ENCODE peak calls at places on chromosome 6, in seven cellular contexts. M is HepG2, A is K562, V is SK-N-SH, U is HCT116, H is GM23338, C is H1. Q is an unnamed sample.

GRCh38 chr6:35441642-35442041 is 10.5 kb upstream of the FANCE start:
- DNase-seq in M (no peak), A (no peak), V (no peak), U (no peak), H (no peak), C (no peak), Q (no peak)

GRCh38 chr6:148177589-148178233 is 164.9 kb upstream of the SASH1 start:
- DNase-seq in M (peak), A (peak), V (peak), U (peak), H (peak), C (peak), Q (peak)

GRCh38 chr6:5832621-5833107 is 174.1 kb downstream of the NRN1 start:
- DNase-seq in M (no peak), A (no peak), V (no peak), U (no peak), H (no peak), C (no peak), Q (no peak)

GRCh38 chr6:168100803-168101095 is 21.7 kb upstream of the FRMD1 start:
- DNase-seq in M (no peak), A (no peak), V (peak), U (no peak), H (no peak), C (no peak), Q (no peak)

GRCh38 chr6:126826315-126826714 is 292.2 kb upstream of the RSPO3 start:
- DNase-seq in M (no peak), A (no peak), V (no peak), U (no peak), H (no peak), C (no peak), Q (no peak)

GRCh38 chr6:160667854-160668481 is 3.9 kb upstream of the LPA start:
- DNase-seq in M (peak), A (peak), V (peak), U (peak), H (peak), C (peak), Q (no peak)

GRCh38 chr6:12962995-12963394 is 246.4 kb downstream of the PHACTR1 start:
- DNase-seq in M (no peak), A (no peak), V (no peak), U (no peak), H (no peak), C (no peak), Q (peak)

GRCh38 chr6:113870917-113871316 is 13.8 kb downstream of the MARCKS start:
- DNase-seq in M (no peak), A (no peak), V (no peak), U (no peak), H (no peak), C (no peak), Q (no peak)

GRCh38 chr6:47093169-47093568 is 51.0 kb upstream of the ADGRF1 start:
- DNase-seq in M (no peak), A (no peak), V (no peak), U (no peak), H (no peak), C (no peak), Q (no peak)

GRCh38 chr6:86087954-86088353 is 445.3 kb upstream of the SYNCRIP start:
- DNase-seq in M (no peak), A (no peak), V (no peak), U (no peak), H (no peak), C (no peak), Q (no peak)

GRCh38 chr6:113971786-113972185 is 838 bp upstream of the HDAC2 start:
- DNase-seq in M (no peak), A (peak), V (no peak), U (no peak), H (no peak), C (no peak), Q (no peak)

GRCh38 chr6:159151266-159151855 is 17.8 kb upstream of the FNDC1 start:
- DNase-seq in M (peak), A (peak), V (peak), U (peak), H (peak), C (no peak), Q (peak)

GRCh38 chr6:27114792-27115191 is 132.7 kb upstream of the PRSS16 start:
- DNase-seq in M (no peak), A (no peak), V (no peak), U (no peak), H (no peak), C (no peak), Q (no peak)

GRCh38 chr6:168735268-168735949 is 294.4 kb downstream of the SMOC2 start:
- DNase-seq in M (no peak), A (no peak), V (no peak), U (no peak), H (no peak), C (no peak), Q (no peak)

GRCh38 chr6:103177800-103178199 is 1681.9 kb downstream of the HACE1 start:
- DNase-seq in M (no peak), A (no peak), V (no peak), U (no peak), H (no peak), C (no peak), Q (no peak)

GRCh38 chr6:32974541-32975308 is 6.3 kb downstream of the BRD2 start:
- DNase-seq in M (no peak), A (no peak), V (no peak), U (no peak), H (no peak), C (no peak), Q (no peak)

GRCh38 chr6:148464319-148465010 is 121.8 kb downstream of the SASH1 start:
- DNase-seq in M (peak), A (peak), V (peak), U (peak), H (peak), C (peak), Q (peak)

DNA sequence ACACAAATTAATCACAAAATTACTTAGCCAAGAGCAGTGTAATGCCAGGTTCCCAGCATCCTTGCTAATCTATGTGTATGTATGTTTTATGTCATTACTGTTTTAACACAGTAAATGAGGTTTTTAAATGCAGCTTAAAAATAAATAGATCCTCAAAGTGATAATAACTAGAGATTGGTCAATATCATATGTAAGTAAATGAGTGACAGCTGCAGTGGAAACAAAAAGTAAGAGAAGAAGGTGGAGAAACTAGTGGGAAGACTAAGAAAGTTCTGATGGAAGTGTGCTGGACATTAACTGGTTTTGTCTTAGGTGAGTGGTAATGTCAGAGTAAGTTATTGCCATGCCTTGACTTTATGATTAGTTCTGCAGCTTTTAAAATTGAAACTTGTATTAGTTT is 1.9 kb upstream of the GJB7 start:
- DNase-seq in M (no peak), A (no peak), V (no peak), U (no peak), H (no peak), C (no peak), Q (no peak)
- TF ChIP-seq POLR2AphosphoS5 in M (no peak), A (no peak), V (no peak), U (no peak), H (no peak), C (no peak), Q (no peak)

DNA sequence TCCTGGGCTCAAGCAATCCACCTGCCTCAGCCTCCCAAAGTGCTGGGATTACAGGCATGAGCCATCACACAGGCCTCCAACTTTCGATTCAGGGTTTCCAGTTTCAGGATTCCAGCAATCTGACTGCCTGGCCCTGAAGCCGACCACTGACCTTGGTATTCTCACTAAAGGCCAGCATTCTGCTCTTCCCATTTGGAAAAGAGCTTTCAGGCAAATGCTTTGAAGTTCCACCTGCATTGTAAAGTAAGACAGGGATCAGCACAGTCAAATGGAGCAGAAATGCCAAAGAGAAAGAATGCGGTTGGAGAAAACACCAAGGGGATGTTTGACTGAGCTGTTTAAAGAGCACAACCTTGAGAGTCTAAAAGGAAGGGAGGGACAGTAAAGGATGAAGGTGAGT is 117.0 kb upstream of the CEP85L start:
- DNase-seq in M (no peak), A (no peak), V (no peak), U (no peak), H (peak), C (no peak), Q (no peak)
- H3K4me2 ChIP-seq in M (no peak), A (no peak), V (no peak), U (no peak), H (no peak), C (no peak), Q (no peak)

GRCh38 chr6:157813191-157813590 is 9.9 kb upstream of the SNX9 start:
- DNase-seq in M (no peak), A (peak), V (no peak), U (no peak), H (no peak), C (no peak), Q (no peak)

GRCh38 chr6:157814883-157815282 is 8.2 kb upstream of the SNX9 start:
- DNase-seq in M (no peak), A (no peak), V (no peak), U (no peak), H (no peak), C (no peak), Q (no peak)

GRCh38 chr6:157811476-157812173 is 11.4 kb upstream of the SNX9 start:
- DNase-seq in M (no peak), A (peak), V (no peak), U (no peak), H (no peak), C (no peak), Q (peak)

GRCh38 chr6:157812425-157813171 is 10.4 kb upstream of the SNX9 start:
- DNase-seq in M (no peak), A (no peak), V (no peak), U (no peak), H (no peak), C (no peak), Q (no peak)

GRCh38 chr6:157813757-157814455 is 9.1 kb upstream of the SNX9 start:
- DNase-seq in M (no peak), A (peak), V (no peak), U (no peak), H (no peak), C (no peak), Q (peak)
- TF ChIP-seq POLR2AphosphoS5 in M (no peak), A (no peak), V (no peak), U (no peak), H (no peak), C (no peak), Q (no peak)

DNA sequence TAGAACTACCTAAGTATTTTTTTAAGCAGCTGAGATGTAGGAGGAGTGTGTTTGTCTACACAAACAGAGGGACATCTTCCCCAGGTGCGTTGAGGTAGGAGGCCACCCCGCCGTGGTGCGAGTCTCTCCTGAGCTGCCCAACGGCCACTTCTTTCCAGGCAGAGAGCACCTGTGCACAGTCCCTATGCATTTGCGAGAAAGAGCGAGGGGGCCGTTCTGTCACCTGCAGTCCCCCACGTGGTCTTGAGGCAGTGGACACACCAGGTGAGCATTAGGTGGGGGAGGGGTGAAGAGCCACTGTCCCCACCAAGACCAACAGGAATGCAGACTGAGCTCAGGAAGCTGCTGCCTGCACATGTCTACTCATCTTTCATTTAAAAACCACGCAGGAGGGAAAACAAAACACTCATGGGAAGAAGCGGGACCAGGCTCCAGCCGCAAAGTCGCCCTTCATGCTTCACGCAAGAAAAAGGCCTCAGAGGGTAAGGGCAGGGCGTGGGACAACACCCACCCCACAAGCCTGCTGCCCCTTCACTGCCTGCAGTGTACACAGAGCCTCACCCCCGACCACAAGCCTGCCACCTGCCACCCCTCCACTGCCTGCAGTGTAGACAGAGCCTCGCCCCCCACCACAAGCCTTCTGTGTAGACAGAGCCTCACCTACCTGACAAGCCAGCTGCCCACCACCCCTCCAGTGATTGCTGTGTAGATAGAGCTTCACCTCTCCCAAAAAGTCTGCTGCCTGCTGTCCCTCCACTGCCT is 142.0 kb downstream of the DLL1 start:
- DNase-seq in M (no peak), A (no peak), V (no peak), U (no peak), H (no peak), C (no peak), Q (no peak)
- H3K4me2 ChIP-seq in M (no peak), A (no peak), V (no peak), U (no peak), H (no peak), C (no peak), Q (no peak)

DNA sequence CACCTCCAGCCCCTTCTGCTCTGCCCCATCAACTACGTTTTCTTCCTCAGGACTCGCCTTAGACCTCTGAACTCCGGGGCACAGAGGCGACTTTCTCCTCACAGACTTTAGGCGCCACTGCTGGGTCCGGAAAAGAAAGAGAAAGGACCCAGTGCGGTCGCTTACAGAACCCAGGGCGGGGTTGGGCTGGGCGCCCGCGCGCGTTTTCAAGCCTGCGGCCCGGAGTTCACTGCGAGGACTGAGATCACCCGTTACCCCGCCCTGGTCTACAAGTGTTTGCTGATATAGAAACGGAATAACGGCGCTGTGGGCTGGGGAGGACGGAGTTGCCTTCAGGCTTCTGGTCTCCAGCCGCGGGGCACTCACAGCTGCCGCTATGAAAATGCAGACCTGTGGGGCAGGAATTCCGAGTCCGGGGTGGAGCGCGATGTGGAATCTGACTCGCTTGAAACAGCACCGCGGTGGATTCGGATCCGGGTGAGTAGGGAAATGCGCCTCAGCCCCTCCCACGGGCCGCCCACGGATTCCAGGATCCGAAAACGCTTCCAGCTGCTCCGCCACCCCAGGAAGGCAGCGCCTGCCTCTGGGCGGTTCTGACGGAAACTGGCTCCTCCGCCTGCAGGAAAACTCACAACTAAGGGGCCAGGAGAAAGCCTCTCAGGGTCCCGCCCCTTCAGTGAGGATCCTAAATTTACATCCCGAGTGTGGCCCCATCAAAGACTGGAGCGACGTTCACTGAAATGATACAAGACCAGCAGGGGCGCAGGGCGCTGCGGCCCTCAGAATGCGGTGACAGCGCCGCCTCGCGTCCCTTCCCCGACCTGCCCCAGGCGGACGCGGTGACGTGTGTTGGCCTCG is 29.4 kb downstream of the HLA-F start:
- DNase-seq in M (peak), A (peak), V (peak), U (peak), H (peak), C (peak), Q (peak)
- TF ChIP-seq POLR2AphosphoS5 in M (no peak), A (peak), V (no peak), U (peak), H (peak), C (peak), Q (peak)

DNA sequence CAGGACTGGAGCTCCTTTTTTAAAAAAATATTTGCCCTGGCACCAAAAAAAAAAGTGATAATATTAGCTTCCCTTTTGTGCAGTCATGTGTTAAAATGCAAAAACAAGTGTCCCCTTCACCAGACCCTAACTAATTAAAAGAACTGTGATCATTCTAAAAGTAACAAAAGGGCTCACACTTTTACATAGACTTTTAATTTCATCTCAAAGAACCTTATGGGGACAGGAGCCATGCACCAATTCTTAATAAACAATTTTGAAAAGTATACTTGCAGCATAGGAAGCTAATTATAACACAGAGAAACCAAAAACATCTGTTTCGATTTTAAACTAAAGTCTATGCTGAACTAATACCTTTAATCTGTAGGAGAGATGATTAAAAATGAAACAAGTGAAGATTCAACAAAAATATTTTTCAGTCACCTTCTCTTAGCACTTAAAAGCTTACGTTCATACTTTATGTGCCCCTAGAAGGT is 17.3 kb downstream of the STX7 start:
- DNase-seq in M (no peak), A (no peak), V (no peak), U (no peak), H (no peak), C (no peak), Q (no peak)
- H3K4me2 ChIP-seq in M (no peak), A (no peak), V (no peak), U (no peak), H (no peak), C (no peak), Q (no peak)

GRCh38 chr6:3593161-3593560 is 136.3 kb upstream of the SLC22A23 start:
- DNase-seq in M (no peak), A (no peak), V (no peak), U (no peak), H (no peak), C (no peak), Q (no peak)
- TF ChIP-seq POLR2AphosphoS5 in M (no peak), A (no peak), V (no peak), U (no peak), H (no peak), C (no peak), Q (no peak)

Q was measured in endothelial cell of umbilical vein.